ENCODE peak calls at places on chromosomes 16 and 17, in four cellular contexts. U is astrocyte of the spinal cord, Q is KG1, I is mesothelial cell of epicardium. P is an unnamed sample.

GRCh38 chr16:50771366-50771765 is 29.5 kb downstream of the CYLD start:
- DNase-seq in U (peak), Q (no peak), I (no peak), P (peak)

GRCh38 chr17:7848665-7849184 is 6.1 kb upstream of the TMEM88 start:
- DNase-seq in U (no peak), Q (no peak), I (no peak), P (no peak)

GRCh38 chr17:76585649-76586593 is at the start of gene ST6GALNAC2:
- DNase-seq in U (peak), Q (no peak), I (peak), P (peak)

GRCh38 chr16:8850279-8850885 is 18.4 kb downstream of the CARHSP1 start:
- DNase-seq in U (peak), Q (peak), I (no peak), P (peak)

GRCh38 chr16:2858245-2859025 is 465 bp upstream of the PRSS22 start:
- DNase-seq in U (no peak), Q (no peak), I (no peak), P (no peak)

GRCh38 chr16:49588729-49589384 is 215.3 kb downstream of the C16orf78 start:
- DNase-seq in U (peak), Q (no peak), I (no peak), P (no peak)

GRCh38 chr16:87487361-87487924 is 5.4 kb downstream of the ZCCHC14 start:
- DNase-seq in U (no peak), Q (no peak), I (no peak), P (no peak)

GRCh38 chr17:19544366-19544765 is 10.7 kb downstream of the SLC47A1 start:
- DNase-seq in U (no peak), Q (no peak), I (no peak), P (no peak)

GRCh38 chr17:57478851-57479250 is 222.5 kb downstream of the MSI2 start:
- DNase-seq in U (no peak), Q (no peak), I (no peak), P (no peak)

GRCh38 chr16:13594798-13595197 is 325.2 kb upstream of the ERCC4 start:
- DNase-seq in U (no peak), Q (no peak), I (no peak), P (no peak)

GRCh38 chr17:6135216-6135615 is 65.0 kb downstream of the WSCD1 start:
- DNase-seq in U (no peak), Q (no peak), I (no peak), P (no peak)

GRCh38 chr16:30949655-30950515 is 1.0 kb downstream of the ORAI3 start:
- DNase-seq in U (peak), Q (no peak), I (no peak), P (peak)

GRCh38 chr17:76935331-76935730 is 67.1 kb downstream of the MGAT5B start:
- DNase-seq in U (peak), Q (no peak), I (no peak), P (peak)

GRCh38 chr16:22838681-22839080 is 24.7 kb downstream of the HS3ST2 start:
- DNase-seq in U (no peak), Q (no peak), I (no peak), P (no peak)

GRCh38 chr17:3552916-3553315 is 4.7 kb downstream of the TRPV3 start:
- DNase-seq in U (no peak), Q (no peak), I (no peak), P (no peak)

GRCh38 chr16:78437352-78437968 is 338.0 kb downstream of the WWOX start:
- DNase-seq in U (peak), Q (no peak), I (peak), P (no peak)

GRCh38 chr17:13827118-13827517 is 225.4 kb upstream of the HS3ST3A1 start:
- DNase-seq in U (no peak), Q (no peak), I (no peak), P (no peak)

GRCh38 chr17:42183741-42184711 is 1.2 kb downstream of the HCRT start:
- DNase-seq in U (peak), Q (peak), I (no peak), P (peak)

GRCh38 chr17:794876-795275 is 12.7 kb downstream of the MRM3 start:
- DNase-seq in U (peak), Q (no peak), I (no peak), P (peak)

GRCh38 chr17:21689604-21690003 is 2.7 kb upstream of the KCNJ18 start:
- DNase-seq in U (peak), Q (no peak), I (no peak), P (peak)

GRCh38 chr17:17044846-17045561 is 2.7 kb downstream of the MPRIP start:
- DNase-seq in U (peak), Q (no peak), I (no peak), P (peak)

GRCh38 chr16:10957771-10958486 is 13.6 kb downstream of the CLEC16A start:
- DNase-seq in U (no peak), Q (no peak), I (no peak), P (no peak)

GRCh38 chr17:28974451-28974850 is 23.1 kb upstream of the PHF12 start:
- DNase-seq in U (no peak), Q (no peak), I (no peak), P (no peak)

GRCh38 chr17:81593105-81593871 is 41.1 kb upstream of the FAAP100 start:
- DNase-seq in U (no peak), Q (no peak), I (no peak), P (no peak)

GRCh38 chr17:56867948-56868376 is 34.0 kb downstream of the DGKE start:
- DNase-seq in U (no peak), Q (no peak), I (no peak), P (no peak)

GRCh38 chr17:50845260-50846147 is 10.1 kb downstream of the WFIKKN2 start:
- DNase-seq in U (no peak), Q (no peak), I (no peak), P (no peak)

GRCh38 chr16:58563235-58563634 is 47.9 kb downstream of the SETD6 start:
- DNase-seq in U (peak), Q (no peak), I (no peak), P (peak)

GRCh38 chr17:18362509-18363020 is 785 bp downstream of the SHMT1 start:
- DNase-seq in U (peak), Q (no peak), I (no peak), P (peak)

GRCh38 chr17:36629252-36629847 is 28.0 kb downstream of the MRM1 start:
- DNase-seq in U (peak), Q (peak), I (peak), P (peak)

GRCh38 chr17:29862127-29862526 is 67.9 kb downstream of the SSH2 start:
- DNase-seq in U (no peak), Q (no peak), I (no peak), P (no peak)

GRCh38 chr17:8372422-8372821 is 4.1 kb downstream of the KRABD2 start:
- DNase-seq in U (no peak), Q (no peak), I (no peak), P (no peak)

GRCh38 chr16:80404847-80405246 is 135.9 kb upstream of the DYNLRB2 start:
- DNase-seq in U (no peak), Q (no peak), I (no peak), P (no peak)

GRCh38 chr17:75590314-75590761 is 2.7 kb downstream of the MYO15B start:
- DNase-seq in U (no peak), Q (no peak), I (no peak), P (no peak)

GRCh38 chr17:43839670-43840101 is 6.7 kb upstream of the MPP3 start:
- DNase-seq in U (no peak), Q (no peak), I (no peak), P (no peak)

GRCh38 chr16:8936421-8936820 is 27.3 kb downstream of the USP7 start:
- DNase-seq in U (peak), Q (no peak), I (no peak), P (no peak)

GRCh38 chr17:82303944-82304808 is 13.2 kb downstream of the CD7 start:
- DNase-seq in U (no peak), Q (no peak), I (no peak), P (no peak)

GRCh38 chr17:19769946-19770652 is 22.0 kb upstream of the ALDH3A1 start:
- DNase-seq in U (peak), Q (no peak), I (no peak), P (peak)

GRCh38 chr16:11326084-11326736 is 19.0 kb upstream of the RMI2 start:
- DNase-seq in U (peak), Q (no peak), I (no peak), P (peak)